ENCODE peak calls at places on chromosomes 2 and 18, in seven cellular contexts. One of them, this sample, is unnamed.

GRCh38 chr2:195795879-195796278 is 138.9 kb downstream of the SLC39A10 start:
- DNase-seq in choroid plexus epithelial cell: no peak
- DNase-seq in Calu3: no peak
- DNase-seq in kidney epithelial cell: no peak
- DNase-seq in osteoblast: no peak
- DNase-seq in mucosa of descending colon: no peak
- DNase-seq in MM.1S: no peak
- DNase-seq in this sample: no peak

GRCh38 chr2:69013123-69013836 is at the start of gene ANTXR1:
- DNase-seq in choroid plexus epithelial cell: peak; percentile 82
- DNase-seq in Calu3: peak; percentile 9
- DNase-seq in kidney epithelial cell: no peak
- DNase-seq in osteoblast: peak; percentile 95
- DNase-seq in mucosa of descending colon: peak; percentile 40
- DNase-seq in MM.1S: peak; percentile 23
- DNase-seq in this sample: peak; percentile 75

GRCh38 chr18:26286008-26286407 is 59.8 kb downstream of the TAF4B start:
- DNase-seq in choroid plexus epithelial cell: no peak
- DNase-seq in Calu3: no peak
- DNase-seq in kidney epithelial cell: no peak
- DNase-seq in osteoblast: no peak
- DNase-seq in mucosa of descending colon: no peak
- DNase-seq in MM.1S: no peak
- DNase-seq in this sample: no peak

GRCh38 chr2:32864337-32864736 is 82.4 kb upstream of the LTBP1 start:
- DNase-seq in choroid plexus epithelial cell: peak; percentile 76
- DNase-seq in Calu3: no peak
- DNase-seq in kidney epithelial cell: no peak
- DNase-seq in osteoblast: no peak
- DNase-seq in mucosa of descending colon: no peak
- DNase-seq in MM.1S: no peak
- DNase-seq in this sample: no peak

GRCh38 chr18:48719988-48720654 is 181.3 kb downstream of the CTIF start:
- DNase-seq in choroid plexus epithelial cell: no peak
- DNase-seq in Calu3: no peak
- DNase-seq in kidney epithelial cell: no peak
- DNase-seq in osteoblast: peak; percentile 92
- DNase-seq in mucosa of descending colon: no peak
- DNase-seq in MM.1S: no peak
- DNase-seq in this sample: no peak

GRCh38 chr2:207472343-207473202 is 57.2 kb upstream of the CREB1 start:
- DNase-seq in choroid plexus epithelial cell: no peak
- DNase-seq in Calu3: no peak
- DNase-seq in kidney epithelial cell: no peak
- DNase-seq in osteoblast: no peak
- DNase-seq in mucosa of descending colon: no peak
- DNase-seq in MM.1S: no peak
- DNase-seq in this sample: no peak

GRCh38 chr18:41569867-41570266 is 385.2 kb upstream of the PIK3C3 start:
- DNase-seq in choroid plexus epithelial cell: no peak
- DNase-seq in Calu3: no peak
- DNase-seq in kidney epithelial cell: no peak
- DNase-seq in osteoblast: no peak
- DNase-seq in mucosa of descending colon: no peak
- DNase-seq in MM.1S: no peak
- DNase-seq in this sample: no peak

GRCh38 chr2:134367915-134368911 is 114.3 kb downstream of the MGAT5 start:
- DNase-seq in choroid plexus epithelial cell: peak; percentile 85
- DNase-seq in Calu3: no peak
- DNase-seq in kidney epithelial cell: peak; percentile 39
- DNase-seq in osteoblast: peak; percentile 83
- DNase-seq in mucosa of descending colon: no peak
- DNase-seq in MM.1S: no peak
- DNase-seq in this sample: no peak

GRCh38 chr2:212520340-212520739 is 18.3 kb downstream of the ERBB4 start:
- DNase-seq in choroid plexus epithelial cell: no peak
- DNase-seq in Calu3: peak; percentile 25
- DNase-seq in kidney epithelial cell: no peak
- DNase-seq in osteoblast: no peak
- DNase-seq in mucosa of descending colon: no peak
- DNase-seq in MM.1S: peak; percentile 19
- DNase-seq in this sample: no peak

DNA sequence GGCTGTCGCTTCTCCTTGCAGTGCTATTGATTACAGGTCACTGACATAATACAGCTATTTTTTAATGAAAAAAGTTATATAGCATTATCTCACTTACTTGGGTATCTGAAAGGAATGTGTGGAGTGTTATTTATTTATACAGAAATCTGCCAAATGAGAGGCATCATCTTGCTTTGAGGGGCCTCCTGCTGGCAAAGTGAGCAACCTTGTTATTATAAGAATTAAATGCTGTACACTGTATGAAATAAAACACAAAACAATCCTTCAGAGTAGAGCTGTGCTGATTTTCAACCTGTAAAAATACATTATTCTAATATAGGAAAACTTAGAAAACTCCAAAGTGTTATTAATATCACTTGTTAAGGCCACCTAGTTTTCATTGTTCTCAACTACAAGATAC is 20.9 kb downstream of the ERBB4 start:
- DNase-seq in choroid plexus epithelial cell: no peak
- DNase-seq in Calu3: no peak
- DNase-seq in kidney epithelial cell: no peak
- DNase-seq in osteoblast: no peak
- DNase-seq in mucosa of descending colon: no peak
- DNase-seq in MM.1S: no peak
- DNase-seq in this sample: no peak
- TF ChIP-seq CTCF in choroid plexus epithelial cell: peak; percentile 10
- TF ChIP-seq CTCF in Calu3: no peak
- TF ChIP-seq CTCF in kidney epithelial cell: peak; percentile 24
- TF ChIP-seq CTCF in osteoblast: no peak
- TF ChIP-seq CTCF in mucosa of descending colon: no peak
- TF ChIP-seq CTCF in MM.1S: no peak
- TF ChIP-seq CTCF in this sample: no peak

DNA sequence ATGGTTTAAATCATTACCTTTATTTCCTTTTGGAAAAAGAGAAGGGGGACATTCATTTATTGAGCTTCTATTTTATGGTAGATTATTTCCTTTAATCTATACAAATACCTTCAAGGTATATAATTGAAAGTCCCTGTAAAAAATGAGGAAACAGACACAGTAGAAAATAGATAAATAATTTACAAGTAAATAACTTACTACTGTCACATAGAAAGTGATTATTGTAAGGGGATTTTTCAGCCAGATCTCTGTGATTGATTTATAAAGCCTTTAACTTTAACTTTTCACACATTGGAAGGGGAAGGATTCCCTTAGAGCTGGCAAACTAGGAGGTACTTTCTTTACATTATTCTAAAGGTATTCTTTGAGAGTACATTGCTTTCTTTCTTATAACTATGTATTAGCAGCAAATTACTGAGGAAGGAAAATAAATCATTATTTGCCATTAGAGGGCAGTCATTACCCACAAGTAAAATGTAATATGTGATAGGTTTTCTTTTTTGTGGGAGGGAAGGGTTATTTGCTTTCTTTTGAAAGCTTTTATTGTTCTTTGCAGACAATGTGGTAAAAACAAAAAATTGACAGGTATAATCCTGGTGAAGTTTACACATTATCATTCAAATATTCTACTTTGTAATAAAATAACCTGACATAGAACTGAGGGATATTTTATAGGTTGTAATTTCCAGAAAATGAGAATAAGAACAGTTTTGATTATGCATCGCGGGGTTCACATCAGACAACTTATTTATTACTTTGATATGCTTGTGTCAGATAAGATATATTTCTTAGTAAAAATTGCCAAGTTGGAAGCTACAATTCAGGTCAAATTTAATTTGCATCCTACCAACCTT is 24.8 kb upstream of the RPE start:
- DNase-seq in choroid plexus epithelial cell: peak; percentile 70
- DNase-seq in Calu3: no peak
- DNase-seq in kidney epithelial cell: no peak
- DNase-seq in osteoblast: no peak
- DNase-seq in mucosa of descending colon: no peak
- DNase-seq in MM.1S: peak; percentile 46
- DNase-seq in this sample: no peak
- TF ChIP-seq CTCF in choroid plexus epithelial cell: peak; percentile 54
- TF ChIP-seq CTCF in Calu3: peak; percentile 64
- TF ChIP-seq CTCF in kidney epithelial cell: peak; percentile 27
- TF ChIP-seq CTCF in osteoblast: peak; percentile 47
- TF ChIP-seq CTCF in mucosa of descending colon: no peak
- TF ChIP-seq CTCF in MM.1S: peak; percentile 62
- TF ChIP-seq CTCF in this sample: peak; percentile 72

DNA sequence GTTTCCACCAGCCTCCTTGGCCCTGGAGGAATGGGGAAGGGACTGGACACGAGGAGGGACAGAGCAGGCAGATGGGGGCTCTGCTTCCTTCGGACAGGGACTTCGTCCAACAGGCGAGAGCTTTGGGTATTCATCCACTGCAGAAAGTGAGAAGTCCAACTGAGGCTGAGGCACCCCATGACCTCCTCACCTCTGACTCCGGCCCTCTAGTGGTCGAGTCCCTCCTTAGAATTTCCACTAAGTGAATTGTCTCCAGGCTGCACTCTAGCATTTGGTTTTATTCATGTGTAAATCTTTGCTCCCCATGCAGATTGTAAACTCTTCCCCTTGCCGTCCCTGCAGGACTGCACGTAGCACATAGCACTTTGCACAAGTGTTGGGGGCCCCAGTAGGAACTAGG is 75.6 kb downstream of the TMEM247 start:
- DNase-seq in choroid plexus epithelial cell: no peak
- DNase-seq in Calu3: peak; percentile 11
- DNase-seq in kidney epithelial cell: no peak
- DNase-seq in osteoblast: no peak
- DNase-seq in mucosa of descending colon: no peak
- DNase-seq in MM.1S: no peak
- DNase-seq in this sample: no peak
- TF ChIP-seq CTCF in choroid plexus epithelial cell: peak; percentile 45
- TF ChIP-seq CTCF in Calu3: no peak
- TF ChIP-seq CTCF in kidney epithelial cell: peak; percentile 26
- TF ChIP-seq CTCF in osteoblast: peak; percentile 41
- TF ChIP-seq CTCF in mucosa of descending colon: no peak
- TF ChIP-seq CTCF in MM.1S: peak; percentile 46
- TF ChIP-seq CTCF in this sample: peak; percentile 35

DNA sequence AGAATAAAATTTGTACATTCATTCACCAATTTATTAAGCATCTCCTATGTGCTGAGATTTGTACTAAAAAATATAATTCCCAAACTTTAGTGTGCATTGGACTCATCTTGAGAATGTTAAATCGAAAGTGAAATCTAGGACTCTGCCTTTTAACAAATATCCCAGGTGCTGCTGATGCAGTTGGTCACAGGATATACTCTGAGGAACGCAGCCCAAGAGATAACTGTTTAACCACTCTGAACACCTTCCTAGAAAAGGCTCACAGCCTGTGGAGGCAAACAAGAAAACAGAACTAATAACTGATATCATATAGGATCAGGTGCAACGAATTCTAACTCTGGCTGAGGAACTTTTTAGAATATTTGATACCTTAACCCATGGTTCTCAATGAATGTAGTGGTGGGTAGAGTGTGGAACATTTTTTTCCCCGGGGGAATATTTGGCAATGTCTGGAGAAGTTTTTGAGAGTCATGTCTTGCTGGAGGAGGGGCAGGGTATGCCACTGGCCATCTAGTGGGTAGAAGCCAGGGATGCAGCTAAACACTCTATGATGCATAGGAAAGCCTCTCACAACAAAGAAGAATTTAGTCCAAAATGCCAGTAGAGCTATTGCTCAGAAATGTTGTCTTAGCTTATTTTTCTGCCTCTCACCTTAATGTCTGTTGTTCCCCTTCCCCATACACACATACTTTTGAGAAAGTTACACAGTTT is 96.5 kb downstream of the EHBP1 start:
- DNase-seq in choroid plexus epithelial cell: peak; percentile 26
- DNase-seq in Calu3: no peak
- DNase-seq in kidney epithelial cell: no peak
- DNase-seq in osteoblast: no peak
- DNase-seq in mucosa of descending colon: no peak
- DNase-seq in MM.1S: peak; percentile 62
- DNase-seq in this sample: no peak
- TF ChIP-seq CTCF in choroid plexus epithelial cell: peak; percentile 46
- TF ChIP-seq CTCF in Calu3: no peak
- TF ChIP-seq CTCF in kidney epithelial cell: peak; percentile 7
- TF ChIP-seq CTCF in osteoblast: peak; percentile 42
- TF ChIP-seq CTCF in mucosa of descending colon: no peak
- TF ChIP-seq CTCF in MM.1S: peak; percentile 24
- TF ChIP-seq CTCF in this sample: peak; percentile 34

DNA sequence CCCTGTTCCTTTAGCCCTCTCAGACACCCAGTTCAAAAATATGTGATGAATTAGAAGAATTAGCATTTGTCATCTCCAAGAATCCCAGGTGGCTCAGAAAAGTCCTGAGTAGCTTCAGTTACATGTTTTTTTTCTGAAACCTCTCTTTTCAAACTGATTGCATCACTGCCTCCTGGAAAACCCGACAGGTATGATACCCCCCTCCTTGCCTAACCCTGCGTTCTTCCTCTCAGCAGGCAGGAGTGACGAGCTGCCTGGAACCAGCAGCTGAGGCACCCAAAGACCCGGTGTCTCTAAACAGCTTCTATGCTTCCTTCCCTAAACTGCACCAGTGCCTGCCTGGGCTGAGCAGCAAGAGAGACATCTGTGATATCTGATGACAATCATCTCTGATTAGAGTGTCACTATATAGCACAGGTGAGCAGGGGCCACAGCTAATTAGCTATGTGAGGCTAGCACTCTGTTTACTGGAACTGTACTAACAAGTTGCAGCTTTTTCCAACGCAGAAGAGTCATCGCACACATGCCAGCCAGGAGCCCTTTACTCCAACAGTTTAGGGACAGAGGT is 376.4 kb upstream of the ATP5MC3 start:
- DNase-seq in choroid plexus epithelial cell: no peak
- DNase-seq in Calu3: no peak
- DNase-seq in kidney epithelial cell: no peak
- DNase-seq in osteoblast: no peak
- DNase-seq in mucosa of descending colon: no peak
- DNase-seq in MM.1S: no peak
- DNase-seq in this sample: no peak
- TF ChIP-seq CTCF in choroid plexus epithelial cell: no peak
- TF ChIP-seq CTCF in Calu3: no peak
- TF ChIP-seq CTCF in kidney epithelial cell: no peak
- TF ChIP-seq CTCF in osteoblast: no peak
- TF ChIP-seq CTCF in mucosa of descending colon: no peak
- TF ChIP-seq CTCF in MM.1S: no peak
- TF ChIP-seq CTCF in this sample: no peak

GRCh38 chr2:63073994-63074393 is 23.4 kb downstream of the OTX1 start:
- DNase-seq in choroid plexus epithelial cell: no peak
- DNase-seq in Calu3: no peak
- DNase-seq in kidney epithelial cell: no peak
- DNase-seq in osteoblast: no peak
- DNase-seq in mucosa of descending colon: no peak
- DNase-seq in MM.1S: no peak
- DNase-seq in this sample: no peak

GRCh38 chr2:63081404-63081803 is 30.8 kb downstream of the OTX1 start:
- DNase-seq in choroid plexus epithelial cell: no peak
- DNase-seq in Calu3: no peak
- DNase-seq in kidney epithelial cell: no peak
- DNase-seq in osteoblast: no peak
- DNase-seq in mucosa of descending colon: no peak
- DNase-seq in MM.1S: peak; percentile 7
- DNase-seq in this sample: no peak

GRCh38 chr2:63078852-63079606 is 28.4 kb downstream of the OTX1 start:
- DNase-seq in choroid plexus epithelial cell: no peak
- DNase-seq in Calu3: peak; percentile 54
- DNase-seq in kidney epithelial cell: no peak
- DNase-seq in osteoblast: peak; percentile 25
- DNase-seq in mucosa of descending colon: no peak
- DNase-seq in MM.1S: peak; percentile 30
- DNase-seq in this sample: peak; percentile 40
- TF ChIP-seq CTCF in choroid plexus epithelial cell: peak; percentile 61
- TF ChIP-seq CTCF in Calu3: no peak
- TF ChIP-seq CTCF in kidney epithelial cell: peak; percentile 11
- TF ChIP-seq CTCF in osteoblast: peak; percentile 58
- TF ChIP-seq CTCF in mucosa of descending colon: no peak
- TF ChIP-seq CTCF in MM.1S: peak; percentile 58
- TF ChIP-seq CTCF in this sample: peak; percentile 79

This sample was measured in foreskin keratinocyte.